ENCODE peak calls at places on chromosomes 7 and 10, in seven cellular contexts. F is K562, Q is H1, C is GM12878, U is HepG2, A is SK-N-SH, K is HCT116. M is an unnamed sample.

GRCh38 chr7:129514683-129515082 is 12.4 kb downstream of the SMKR1 start:
- DNase-seq in F (no peak), Q (no peak), C (no peak), U (no peak), A (no peak), K (no peak), M (no peak)

GRCh38 chr10:18582803-18583202 is 68.6 kb downstream of the NSUN6 start:
- DNase-seq in F (peak; percentile 63), Q (no peak), C (no peak), U (no peak), A (no peak), K (no peak), M (no peak)

GRCh38 chr7:150803161-150803860 is 2.7 kb downstream of the TMEM176A start:
- DNase-seq in F (no peak), Q (no peak), C (no peak), U (no peak), A (no peak), K (no peak), M (no peak)

GRCh38 chr10:92303096-92303495 is 12.1 kb downstream of the MARCHF5 start:
- DNase-seq in F (no peak), Q (no peak), C (no peak), U (no peak), A (no peak), K (no peak), M (no peak)

GRCh38 chr10:74104480-74104879 is 46.1 kb downstream of the AP3M1 start:
- DNase-seq in F (no peak), Q (no peak), C (no peak), U (no peak), A (no peak), K (no peak), M (no peak)

GRCh38 chr7:34675749-34676374 is 17.8 kb downstream of the NPSR1 start:
- DNase-seq in F (peak; percentile 16), Q (peak; percentile 53), C (peak; percentile 9), U (peak; percentile 27), A (peak; percentile 37), K (peak; percentile 13), M (peak; percentile 70)

GRCh38 chr7:95974108-95974507 is 201.8 kb downstream of the DYNC1I1 start:
- DNase-seq in F (no peak), Q (no peak), C (no peak), U (no peak), A (no peak), K (no peak), M (no peak)

GRCh38 chr7:359226-359775 is 69.3 kb downstream of the FOXL3 start:
- DNase-seq in F (no peak), Q (no peak), C (no peak), U (no peak), A (no peak), K (no peak), M (no peak)

GRCh38 chr7:103879411-103879810 is 110.0 kb downstream of the RELN start:
- DNase-seq in F (no peak), Q (no peak), C (no peak), U (no peak), A (peak; percentile 14), K (no peak), M (no peak)

GRCh38 chr7:158228986-158229385 is 358.6 kb downstream of the PTPRN2 start:
- DNase-seq in F (peak; percentile 10), Q (no peak), C (no peak), U (peak; percentile 31), A (no peak), K (peak; percentile 13), M (peak; percentile 64)

GRCh38 chr10:22620140-22620857 is 94.1 kb downstream of the PIP4K2A start:
- DNase-seq in F (peak; percentile 43), Q (no peak), C (no peak), U (no peak), A (peak; percentile 44), K (peak; percentile 91), M (peak; percentile 30)
- TF ChIP-seq JUND in F (no peak), Q (no peak), C (no peak), U (no peak), A (peak; percentile 67), K (peak; percentile 69), M (no peak)

DNA sequence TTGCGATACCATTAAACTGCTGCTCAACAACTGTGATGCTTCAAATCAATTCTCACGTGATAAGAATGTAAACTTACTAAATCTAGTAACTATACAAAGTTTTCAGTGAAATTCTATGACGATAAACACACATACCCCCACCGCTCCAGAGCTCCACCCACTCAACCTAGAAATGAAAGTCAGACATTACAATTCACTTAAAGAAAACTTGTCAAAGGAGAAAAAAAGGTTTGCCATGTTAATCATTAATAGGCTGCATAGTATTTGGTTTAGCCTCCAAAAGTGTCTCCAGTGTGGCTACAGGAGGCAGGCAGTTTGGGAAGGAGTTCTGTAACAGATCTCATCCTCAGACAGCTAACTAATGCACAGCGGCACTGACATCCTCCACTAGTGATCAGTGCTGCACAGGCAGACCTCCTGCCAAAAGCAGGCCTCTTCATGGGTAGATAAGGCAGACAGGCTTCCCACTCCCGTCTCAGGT is 3.1 kb downstream of the HERPUD2 start:
- DNase-seq in F (peak; percentile 84), Q (no peak), C (no peak), U (peak; percentile 54), A (peak; percentile 56), K (no peak), M (no peak)
- TF ChIP-seq JUND in F (no peak), Q (no peak), C (no peak), U (no peak), A (no peak), K (no peak), M (no peak)

GRCh38 chr7:131931368-131931767 is 374.9 kb upstream of the PODXL start:
- DNase-seq in F (no peak), Q (no peak), C (no peak), U (no peak), A (no peak), K (no peak), M (no peak)
- TF ChIP-seq JUND in F (no peak), Q (no peak), C (no peak), U (no peak), A (peak; percentile 37), K (no peak), M (no peak)

GRCh38 chr7:111517441-111518037 is 44.8 kb downstream of the IMMP2L start:
- DNase-seq in F (no peak), Q (no peak), C (no peak), U (no peak), A (no peak), K (no peak), M (no peak)
- TF ChIP-seq JUND in F (no peak), Q (no peak), C (no peak), U (no peak), A (no peak), K (no peak), M (no peak)

GRCh38 chr7:80275192-80275605 is 140.6 kb downstream of the GNAI1 start:
- DNase-seq in F (no peak), Q (no peak), C (no peak), U (no peak), A (peak; percentile 4), K (no peak), M (no peak)

GRCh38 chr7:80273327-80273726 is 138.7 kb downstream of the GNAI1 start:
- DNase-seq in F (no peak), Q (no peak), C (no peak), U (no peak), A (no peak), K (no peak), M (no peak)

GRCh38 chr7:80277434-80278427 is 143.1 kb downstream of the GNAI1 start:
- DNase-seq in F (no peak), Q (no peak), C (no peak), U (no peak), A (no peak), K (peak; percentile 92), M (peak; percentile 42)

GRCh38 chr7:80279760-80280159 is 145.1 kb downstream of the GNAI1 start:
- DNase-seq in F (no peak), Q (no peak), C (no peak), U (no peak), A (no peak), K (no peak), M (no peak)

DNA sequence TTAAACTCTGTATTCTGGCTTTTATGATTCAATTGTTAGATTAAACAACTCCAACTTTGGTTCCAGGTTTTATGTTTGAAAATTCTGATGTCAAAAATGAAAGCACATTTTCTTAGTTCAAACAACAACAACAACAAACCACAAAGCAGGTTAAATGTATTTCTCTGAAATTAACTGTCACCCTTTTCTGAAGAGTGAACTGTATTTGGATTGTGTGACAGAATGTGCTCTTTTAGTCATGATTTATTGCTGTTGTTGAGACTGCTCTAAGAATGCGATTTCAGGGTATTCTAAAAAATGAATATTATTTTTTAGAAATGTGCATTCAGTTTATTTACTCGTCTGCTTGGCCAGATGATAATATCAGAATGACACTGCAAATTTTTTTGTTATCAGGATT is 144.1 kb downstream of the GNAI1 start:
- DNase-seq in F (no peak), Q (no peak), C (no peak), U (no peak), A (no peak), K (no peak), M (no peak)
- TF ChIP-seq JUND in F (no peak), Q (no peak), C (no peak), U (no peak), A (no peak), K (no peak), M (no peak)

GRCh38 chr10:15168781-15169554 is 475 bp upstream of the NMT2 start:
- DNase-seq in F (peak; percentile 92), Q (peak; percentile 92), C (peak; percentile 48), U (peak; percentile 72), A (peak; percentile 98), K (peak; percentile 92), M (peak; percentile 93)

GRCh38 chr10:15168296-15168780 is at the start of gene NMT2:
- DNase-seq in F (peak; percentile 86), Q (peak; percentile 85), C (no peak), U (peak; percentile 63), A (no peak), K (peak; percentile 68), M (peak; percentile 93)

GRCh38 chr10:15172306-15172840 is 3.9 kb upstream of the NMT2 start:
- DNase-seq in F (no peak), Q (no peak), C (no peak), U (no peak), A (no peak), K (no peak), M (peak; percentile 23)

GRCh38 chr10:15167411-15168295 is 840 bp downstream of the NMT2 start:
- DNase-seq in F (peak; percentile 59), Q (peak; percentile 83), C (no peak), U (peak; percentile 47), A (peak; percentile 78), K (peak; percentile 12), M (peak; percentile 54)

DNA sequence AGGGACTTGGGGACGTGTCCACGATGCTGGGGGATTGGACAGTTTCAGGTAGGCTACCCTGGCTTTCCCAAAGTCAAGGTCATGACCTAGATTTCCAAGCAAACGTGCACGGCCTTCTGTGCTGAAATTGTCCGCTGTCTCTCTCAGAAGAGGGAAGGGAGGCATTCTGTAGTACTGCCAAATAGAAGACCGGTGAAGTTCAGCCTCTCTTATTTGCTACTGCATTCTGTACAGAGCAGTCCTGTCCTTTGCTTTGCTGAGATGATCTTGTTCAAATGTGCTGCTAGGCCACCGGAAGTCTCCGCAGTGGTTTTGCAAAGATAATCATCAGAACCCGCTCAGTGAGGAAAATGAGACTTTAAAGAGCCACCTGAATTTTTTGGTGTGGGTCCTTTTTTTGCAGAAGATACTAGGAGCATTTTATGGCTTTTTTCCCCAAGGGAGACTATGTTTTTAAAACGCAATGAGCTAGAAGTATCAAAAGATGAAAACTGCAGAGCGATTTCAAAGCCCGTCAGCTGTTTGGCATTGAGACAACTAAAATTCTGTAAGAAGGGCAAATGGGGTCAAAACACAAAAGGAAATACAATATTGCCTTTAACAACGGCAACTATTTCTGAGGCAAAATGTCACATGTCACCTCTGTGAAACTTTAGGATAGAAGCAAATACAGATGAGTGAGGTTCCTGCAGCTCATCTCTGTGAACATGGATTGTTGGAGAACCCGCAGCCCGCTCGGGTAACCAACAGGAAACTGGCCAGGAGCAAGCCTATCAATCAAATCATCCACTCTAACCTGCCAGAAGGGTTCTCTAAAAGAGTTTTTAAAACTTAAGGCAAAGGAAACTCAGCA is 1.3 kb upstream of the NMT2 start:
- DNase-seq in F (peak; percentile 53), Q (no peak), C (no peak), U (peak; percentile 29), A (no peak), K (no peak), M (no peak)
- TF ChIP-seq JUND in F (peak; percentile 13), Q (no peak), C (no peak), U (no peak), A (no peak), K (no peak), M (no peak)